ENCODE peak calls at places on chromosomes 6 and 20, in five cellular contexts. One of them, this sample, is unnamed.

GRCh38 chr6:11222385-11223277 is 9.8 kb downstream of the NEDD9 start:
- DNase-seq in stimulated activated CD4-positive, alpha-beta T cell treated with anti-CD3 and anti-CD28 coated beads, Interleukin-2, amount 100 ng/mL, for 48 hours: no peak
- DNase-seq in NCI-H1436 treated with DMSO at 0.1 percent for 48 hours: no peak
- DNase-seq in ACHN: no peak
- DNase-seq in activated naive CD8-positive, alpha-beta T cell treated with anti-CD3 and anti-CD28 coated beads, Interleukin-2, amount 50 U/mL, for 24 hours: no peak
- DNase-seq in this sample: no peak

GRCh38 chr6:142884214-142885035 is 60.6 kb downstream of the HIVEP2 start:
- DNase-seq in stimulated activated CD4-positive, alpha-beta T cell treated with anti-CD3 and anti-CD28 coated beads, Interleukin-2, amount 100 ng/mL, for 48 hours: no peak
- DNase-seq in NCI-H1436 treated with DMSO at 0.1 percent for 48 hours: no peak
- DNase-seq in ACHN: no peak
- DNase-seq in activated naive CD8-positive, alpha-beta T cell treated with anti-CD3 and anti-CD28 coated beads, Interleukin-2, amount 50 U/mL, for 24 hours: no peak
- DNase-seq in this sample: no peak

GRCh38 chr6:122063761-122064160 is 335.7 kb upstream of the HSF2 start:
- DNase-seq in stimulated activated CD4-positive, alpha-beta T cell treated with anti-CD3 and anti-CD28 coated beads, Interleukin-2, amount 100 ng/mL, for 48 hours: no peak
- DNase-seq in NCI-H1436 treated with DMSO at 0.1 percent for 48 hours: no peak
- DNase-seq in ACHN: no peak
- DNase-seq in activated naive CD8-positive, alpha-beta T cell treated with anti-CD3 and anti-CD28 coated beads, Interleukin-2, amount 50 U/mL, for 24 hours: no peak
- DNase-seq in this sample: no peak

GRCh38 chr6:42131531-42131930 is 10.9 kb downstream of the C6orf132 start:
- DNase-seq in stimulated activated CD4-positive, alpha-beta T cell treated with anti-CD3 and anti-CD28 coated beads, Interleukin-2, amount 100 ng/mL, for 48 hours: no peak
- DNase-seq in NCI-H1436 treated with DMSO at 0.1 percent for 48 hours: no peak
- DNase-seq in ACHN: no peak
- DNase-seq in activated naive CD8-positive, alpha-beta T cell treated with anti-CD3 and anti-CD28 coated beads, Interleukin-2, amount 50 U/mL, for 24 hours: no peak
- DNase-seq in this sample: no peak

GRCh38 chr6:83462524-83462923 is 31.7 kb upstream of the ME1 start:
- DNase-seq in stimulated activated CD4-positive, alpha-beta T cell treated with anti-CD3 and anti-CD28 coated beads, Interleukin-2, amount 100 ng/mL, for 48 hours: no peak
- DNase-seq in NCI-H1436 treated with DMSO at 0.1 percent for 48 hours: no peak
- DNase-seq in ACHN: no peak
- DNase-seq in activated naive CD8-positive, alpha-beta T cell treated with anti-CD3 and anti-CD28 coated beads, Interleukin-2, amount 50 U/mL, for 24 hours: no peak
- DNase-seq in this sample: no peak

GRCh38 chr20:4052139-4052480 is 36.8 kb upstream of the RNF24 start:
- DNase-seq in stimulated activated CD4-positive, alpha-beta T cell treated with anti-CD3 and anti-CD28 coated beads, Interleukin-2, amount 100 ng/mL, for 48 hours: no peak
- DNase-seq in NCI-H1436 treated with DMSO at 0.1 percent for 48 hours: no peak
- DNase-seq in ACHN: no peak
- DNase-seq in activated naive CD8-positive, alpha-beta T cell treated with anti-CD3 and anti-CD28 coated beads, Interleukin-2, amount 50 U/mL, for 24 hours: no peak
- DNase-seq in this sample: no peak

GRCh38 chr6:50087231-50087954 is 37.7 kb upstream of the DEFB112 start:
- DNase-seq in stimulated activated CD4-positive, alpha-beta T cell treated with anti-CD3 and anti-CD28 coated beads, Interleukin-2, amount 100 ng/mL, for 48 hours: no peak
- DNase-seq in NCI-H1436 treated with DMSO at 0.1 percent for 48 hours: no peak
- DNase-seq in ACHN: peak
- DNase-seq in activated naive CD8-positive, alpha-beta T cell treated with anti-CD3 and anti-CD28 coated beads, Interleukin-2, amount 50 U/mL, for 24 hours: no peak
- DNase-seq in this sample: no peak

GRCh38 chr6:91042656-91043055 is 455.8 kb upstream of the MAP3K7 start:
- DNase-seq in stimulated activated CD4-positive, alpha-beta T cell treated with anti-CD3 and anti-CD28 coated beads, Interleukin-2, amount 100 ng/mL, for 48 hours: no peak
- DNase-seq in NCI-H1436 treated with DMSO at 0.1 percent for 48 hours: no peak
- DNase-seq in ACHN: no peak
- DNase-seq in activated naive CD8-positive, alpha-beta T cell treated with anti-CD3 and anti-CD28 coated beads, Interleukin-2, amount 50 U/mL, for 24 hours: no peak
- DNase-seq in this sample: no peak

GRCh38 chr6:21748343-21749063 is 155.0 kb downstream of the SOX4 start:
- DNase-seq in stimulated activated CD4-positive, alpha-beta T cell treated with anti-CD3 and anti-CD28 coated beads, Interleukin-2, amount 100 ng/mL, for 48 hours: no peak
- DNase-seq in NCI-H1436 treated with DMSO at 0.1 percent for 48 hours: peak
- DNase-seq in ACHN: peak
- DNase-seq in activated naive CD8-positive, alpha-beta T cell treated with anti-CD3 and anti-CD28 coated beads, Interleukin-2, amount 50 U/mL, for 24 hours: no peak
- DNase-seq in this sample: peak

GRCh38 chr20:5885866-5886265 is 64.5 kb downstream of the TRMT6 start:
- DNase-seq in stimulated activated CD4-positive, alpha-beta T cell treated with anti-CD3 and anti-CD28 coated beads, Interleukin-2, amount 100 ng/mL, for 48 hours: no peak
- DNase-seq in NCI-H1436 treated with DMSO at 0.1 percent for 48 hours: no peak
- DNase-seq in ACHN: no peak
- DNase-seq in activated naive CD8-positive, alpha-beta T cell treated with anti-CD3 and anti-CD28 coated beads, Interleukin-2, amount 50 U/mL, for 24 hours: no peak
- DNase-seq in this sample: no peak

GRCh38 chr6:49220293-49220692 is 242.8 kb downstream of the MMUT start:
- DNase-seq in stimulated activated CD4-positive, alpha-beta T cell treated with anti-CD3 and anti-CD28 coated beads, Interleukin-2, amount 100 ng/mL, for 48 hours: no peak
- DNase-seq in NCI-H1436 treated with DMSO at 0.1 percent for 48 hours: no peak
- DNase-seq in ACHN: no peak
- DNase-seq in activated naive CD8-positive, alpha-beta T cell treated with anti-CD3 and anti-CD28 coated beads, Interleukin-2, amount 50 U/mL, for 24 hours: no peak
- DNase-seq in this sample: no peak

GRCh38 chr6:90256698-90257485 is 39.8 kb downstream of the BACH2 start:
- DNase-seq in stimulated activated CD4-positive, alpha-beta T cell treated with anti-CD3 and anti-CD28 coated beads, Interleukin-2, amount 100 ng/mL, for 48 hours: no peak
- DNase-seq in NCI-H1436 treated with DMSO at 0.1 percent for 48 hours: no peak
- DNase-seq in ACHN: no peak
- DNase-seq in activated naive CD8-positive, alpha-beta T cell treated with anti-CD3 and anti-CD28 coated beads, Interleukin-2, amount 50 U/mL, for 24 hours: no peak
- DNase-seq in this sample: no peak

GRCh38 chr20:61759286-61760065 is 306.2 kb downstream of the TAF4 start:
- DNase-seq in stimulated activated CD4-positive, alpha-beta T cell treated with anti-CD3 and anti-CD28 coated beads, Interleukin-2, amount 100 ng/mL, for 48 hours: no peak
- DNase-seq in NCI-H1436 treated with DMSO at 0.1 percent for 48 hours: no peak
- DNase-seq in ACHN: no peak
- DNase-seq in activated naive CD8-positive, alpha-beta T cell treated with anti-CD3 and anti-CD28 coated beads, Interleukin-2, amount 50 U/mL, for 24 hours: no peak
- DNase-seq in this sample: no peak

GRCh38 chr6:1619666-1620503 is 10.2 kb downstream of the FOXC1 start:
- DNase-seq in stimulated activated CD4-positive, alpha-beta T cell treated with anti-CD3 and anti-CD28 coated beads, Interleukin-2, amount 100 ng/mL, for 48 hours: no peak
- DNase-seq in NCI-H1436 treated with DMSO at 0.1 percent for 48 hours: no peak
- DNase-seq in ACHN: no peak
- DNase-seq in activated naive CD8-positive, alpha-beta T cell treated with anti-CD3 and anti-CD28 coated beads, Interleukin-2, amount 50 U/mL, for 24 hours: no peak
- DNase-seq in this sample: no peak

GRCh38 chr6:30883743-30884520 is at the start of gene DDR1:
- DNase-seq in stimulated activated CD4-positive, alpha-beta T cell treated with anti-CD3 and anti-CD28 coated beads, Interleukin-2, amount 100 ng/mL, for 48 hours: peak
- DNase-seq in NCI-H1436 treated with DMSO at 0.1 percent for 48 hours: no peak
- DNase-seq in ACHN: peak
- DNase-seq in activated naive CD8-positive, alpha-beta T cell treated with anti-CD3 and anti-CD28 coated beads, Interleukin-2, amount 50 U/mL, for 24 hours: peak
- DNase-seq in this sample: peak

GRCh38 chr20:46789339-46789984 is 80.0 kb downstream of the SLC2A10 start:
- DNase-seq in stimulated activated CD4-positive, alpha-beta T cell treated with anti-CD3 and anti-CD28 coated beads, Interleukin-2, amount 100 ng/mL, for 48 hours: no peak
- DNase-seq in NCI-H1436 treated with DMSO at 0.1 percent for 48 hours: no peak
- DNase-seq in ACHN: no peak
- DNase-seq in activated naive CD8-positive, alpha-beta T cell treated with anti-CD3 and anti-CD28 coated beads, Interleukin-2, amount 50 U/mL, for 24 hours: no peak
- DNase-seq in this sample: no peak